ENCODE peak calls at places on chromosomes 7 and 10, in four cellular contexts. One of them, this sample, is unnamed.

GRCh38 chr7:140317597-140317996 is 80.7 kb downstream of the SLC37A3 start:
- DNase-seq in islet precursor cell: no peak
- DNase-seq in spleen: no peak
- DNase-seq in activated naive CD8-positive, alpha-beta T cell treated with anti-CD3 and anti-CD28 coated beads, Interleukin-2, amount 10 ng/mL, durations not matched to agents 7 days and 5 days: no peak
- DNase-seq in this sample: no peak

GRCh38 chr7:1650363-1651030 is 19.6 kb upstream of the ELFN1 start:
- DNase-seq in spleen: no peak
- DNase-seq in islet precursor cell: no peak
- DNase-seq in activated naive CD8-positive, alpha-beta T cell treated with anti-CD3 and anti-CD28 coated beads, Interleukin-2, amount 10 ng/mL, durations not matched to agents 7 days and 5 days: no peak
- DNase-seq in this sample: peak; percentile 54

GRCh38 chr7:99406557-99406956 is 1.8 kb downstream of the PDAP1 start:
- DNase-seq in activated naive CD8-positive, alpha-beta T cell treated with anti-CD3 and anti-CD28 coated beads, Interleukin-2, amount 10 ng/mL, durations not matched to agents 7 days and 5 days: no peak
- DNase-seq in islet precursor cell: no peak
- DNase-seq in spleen: no peak
- DNase-seq in this sample: no peak

GRCh38 chr10:124036746-124037145 is 56.7 kb downstream of the CHST15 start:
- DNase-seq in activated naive CD8-positive, alpha-beta T cell treated with anti-CD3 and anti-CD28 coated beads, Interleukin-2, amount 10 ng/mL, durations not matched to agents 7 days and 5 days: no peak
- DNase-seq in islet precursor cell: no peak
- DNase-seq in spleen: peak; percentile 78
- DNase-seq in this sample: peak; percentile 13

GRCh38 chr10:23693398-23693797 is 254.5 kb downstream of the OTUD1 start:
- DNase-seq in spleen: peak; percentile 77
- DNase-seq in activated naive CD8-positive, alpha-beta T cell treated with anti-CD3 and anti-CD28 coated beads, Interleukin-2, amount 10 ng/mL, durations not matched to agents 7 days and 5 days: no peak
- DNase-seq in islet precursor cell: peak; percentile 77
- DNase-seq in this sample: peak; percentile 75

GRCh38 chr10:129605986-129606518 is 139.0 kb downstream of the MGMT start:
- DNase-seq in activated naive CD8-positive, alpha-beta T cell treated with anti-CD3 and anti-CD28 coated beads, Interleukin-2, amount 10 ng/mL, durations not matched to agents 7 days and 5 days: no peak
- DNase-seq in spleen: no peak
- DNase-seq in islet precursor cell: peak; percentile 38
- DNase-seq in this sample: no peak

GRCh38 chr10:62502995-62503613 is 128.9 kb downstream of the ZNF365 start:
- DNase-seq in islet precursor cell: no peak
- DNase-seq in spleen: no peak
- DNase-seq in activated naive CD8-positive, alpha-beta T cell treated with anti-CD3 and anti-CD28 coated beads, Interleukin-2, amount 10 ng/mL, durations not matched to agents 7 days and 5 days: no peak
- DNase-seq in this sample: no peak

GRCh38 chr7:138064856-138065357 is 11.4 kb upstream of the AKR1D1 start:
- DNase-seq in spleen: no peak
- DNase-seq in islet precursor cell: no peak
- DNase-seq in activated naive CD8-positive, alpha-beta T cell treated with anti-CD3 and anti-CD28 coated beads, Interleukin-2, amount 10 ng/mL, durations not matched to agents 7 days and 5 days: no peak
- DNase-seq in this sample: no peak

GRCh38 chr7:73717025-73717807 is 2.3 kb downstream of the STX1A start:
- DNase-seq in islet precursor cell: no peak
- DNase-seq in spleen: no peak
- DNase-seq in activated naive CD8-positive, alpha-beta T cell treated with anti-CD3 and anti-CD28 coated beads, Interleukin-2, amount 10 ng/mL, durations not matched to agents 7 days and 5 days: no peak
- DNase-seq in this sample: no peak

GRCh38 chr10:34701194-34701593 is 113.9 kb downstream of the PARD3 start:
- DNase-seq in spleen: no peak
- DNase-seq in islet precursor cell: no peak
- DNase-seq in activated naive CD8-positive, alpha-beta T cell treated with anti-CD3 and anti-CD28 coated beads, Interleukin-2, amount 10 ng/mL, durations not matched to agents 7 days and 5 days: no peak
- DNase-seq in this sample: no peak

GRCh38 chr10:43594944-43595589 is 11.2 kb upstream of the ZNF485 start:
- DNase-seq in spleen: no peak
- DNase-seq in activated naive CD8-positive, alpha-beta T cell treated with anti-CD3 and anti-CD28 coated beads, Interleukin-2, amount 10 ng/mL, durations not matched to agents 7 days and 5 days: peak; percentile 39
- DNase-seq in islet precursor cell: no peak
- DNase-seq in this sample: no peak

GRCh38 chr10:69958232-69958902 is 94.3 kb upstream of the MACROH2A2 start:
- DNase-seq in islet precursor cell: peak; percentile 61
- DNase-seq in spleen: no peak
- DNase-seq in activated naive CD8-positive, alpha-beta T cell treated with anti-CD3 and anti-CD28 coated beads, Interleukin-2, amount 10 ng/mL, durations not matched to agents 7 days and 5 days: no peak
- DNase-seq in this sample: no peak